ENCODE peak calls at places on chromosome 9, in four cellular contexts. One of them, this sample, is unnamed.

GRCh38 chr9:105205787-105206511 is 38.5 kb upstream of the SLC44A1 start:
- DNase-seq in WTC11: no peak
- DNase-seq in GM12878: no peak
- DNase-seq in K562: no peak
- DNase-seq in this sample: no peak

GRCh38 chr9:2174321-2174720 is 159.2 kb downstream of the SMARCA2 start:
- DNase-seq in WTC11: no peak
- DNase-seq in GM12878: no peak
- DNase-seq in K562: no peak
- DNase-seq in this sample: no peak

GRCh38 chr9:12878342-12878978 is 103.6 kb downstream of the LURAP1L start:
- DNase-seq in WTC11: no peak
- DNase-seq in GM12878: no peak
- DNase-seq in K562: no peak
- DNase-seq in this sample: peak

GRCh38 chr9:134597957-134598883 is 43.4 kb upstream of the COL5A1 start:
- DNase-seq in WTC11: peak
- DNase-seq in GM12878: no peak
- DNase-seq in K562: no peak
- DNase-seq in this sample: peak

GRCh38 chr9:21102311-21102710 is 24.6 kb upstream of the IFNB1 start:
- DNase-seq in WTC11: no peak
- DNase-seq in GM12878: no peak
- DNase-seq in K562: no peak
- DNase-seq in this sample: no peak

GRCh38 chr9:25742241-25742640 is 64.0 kb upstream of the TUSC1 start:
- DNase-seq in WTC11: no peak
- DNase-seq in GM12878: no peak
- DNase-seq in K562: no peak
- DNase-seq in this sample: peak

GRCh38 chr9:2622361-2623045 is 916 bp downstream of the VLDLR start:
- DNase-seq in WTC11: peak
- DNase-seq in GM12878: no peak
- DNase-seq in K562: no peak
- DNase-seq in this sample: no peak

GRCh38 chr9:113828211-113828610 is 47.9 kb upstream of the ZNF618 start:
- DNase-seq in WTC11: no peak
- DNase-seq in GM12878: no peak
- DNase-seq in K562: no peak
- DNase-seq in this sample: no peak

GRCh38 chr9:127179633-127180401 is 57.4 kb upstream of the ANGPTL2 start:
- DNase-seq in WTC11: peak
- DNase-seq in GM12878: no peak
- DNase-seq in K562: no peak
- DNase-seq in this sample: no peak

GRCh38 chr9:127803507-127804352 is 1.0 kb downstream of the FPGS start:
- DNase-seq in WTC11: no peak
- DNase-seq in GM12878: no peak
- DNase-seq in K562: no peak
- DNase-seq in this sample: no peak

GRCh38 chr9:120394058-120394669 is 185.8 kb downstream of the CDK5RAP2 start:
- DNase-seq in WTC11: no peak
- DNase-seq in GM12878: no peak
- DNase-seq in K562: no peak
- DNase-seq in this sample: peak

GRCh38 chr9:92328225-92328624 is 2.5 kb downstream of the CENPP start:
- DNase-seq in WTC11: no peak
- DNase-seq in GM12878: no peak
- DNase-seq in K562: no peak
- DNase-seq in this sample: peak

GRCh38 chr9:84139296-84140100 is 158.9 kb downstream of the RMI1 start:
- DNase-seq in WTC11: no peak
- DNase-seq in GM12878: peak
- DNase-seq in K562: no peak
- DNase-seq in this sample: no peak

GRCh38 chr9:135167839-135168378 is 80.4 kb downstream of the OLFM1 start:
- DNase-seq in WTC11: no peak
- DNase-seq in GM12878: no peak
- DNase-seq in K562: no peak
- DNase-seq in this sample: no peak

GRCh38 chr9:2655411-2655901 is 33.9 kb downstream of the VLDLR start:
- DNase-seq in WTC11: no peak
- DNase-seq in GM12878: no peak
- DNase-seq in K562: no peak
- DNase-seq in this sample: no peak

GRCh38 chr9:15349892-15350761 is 43.1 kb upstream of the TTC39B start:
- DNase-seq in WTC11: no peak
- DNase-seq in GM12878: no peak
- DNase-seq in K562: no peak
- DNase-seq in this sample: peak

GRCh38 chr9:38039090-38039906 is 29.7 kb downstream of the SHB start:
- DNase-seq in WTC11: no peak
- DNase-seq in GM12878: no peak
- DNase-seq in K562: peak
- DNase-seq in this sample: no peak

GRCh38 chr9:33082135-33082534 is 5.7 kb upstream of the SMU1 start:
- DNase-seq in WTC11: no peak
- DNase-seq in GM12878: no peak
- DNase-seq in K562: no peak
- DNase-seq in this sample: peak

GRCh38 chr9:93818795-93819472 is 136.2 kb downstream of the BARX1 start:
- DNase-seq in WTC11: no peak
- DNase-seq in GM12878: no peak
- DNase-seq in K562: no peak
- DNase-seq in this sample: no peak

GRCh38 chr9:86515221-86515620 is 161.0 kb upstream of the TUT7 start:
- DNase-seq in WTC11: no peak
- DNase-seq in GM12878: no peak
- DNase-seq in K562: no peak
- DNase-seq in this sample: no peak

GRCh38 chr9:17847908-17848307 is 269.0 kb downstream of the SH3GL2 start:
- DNase-seq in WTC11: no peak
- DNase-seq in GM12878: no peak
- DNase-seq in K562: no peak
- DNase-seq in this sample: no peak

GRCh38 chr9:36151306-36152210 is 15.0 kb downstream of the GLIPR2 start:
- DNase-seq in WTC11: no peak
- DNase-seq in GM12878: peak
- DNase-seq in K562: no peak
- DNase-seq in this sample: no peak
- TF ChIP-seq CBFB in WTC11: no peak
- TF ChIP-seq CBFB in GM12878: peak
- TF ChIP-seq CBFB in K562: no peak
- TF ChIP-seq CBFB in this sample: no peak

GRCh38 chr9:77021289-77021927 is 2.0 kb downstream of the FOXB2 start:
- DNase-seq in WTC11: no peak
- DNase-seq in GM12878: no peak
- DNase-seq in K562: no peak
- DNase-seq in this sample: no peak

GRCh38 chr9:77022783-77023440 is 3.5 kb downstream of the FOXB2 start:
- DNase-seq in WTC11: peak
- DNase-seq in GM12878: no peak
- DNase-seq in K562: no peak
- DNase-seq in this sample: no peak

GRCh38 chr9:77020438-77021264 is 1.2 kb downstream of the FOXB2 start:
- DNase-seq in WTC11: no peak
- DNase-seq in GM12878: no peak
- DNase-seq in K562: no peak
- DNase-seq in this sample: no peak

GRCh38 chr9:77023726-77024125 is 4.3 kb downstream of the FOXB2 start:
- DNase-seq in WTC11: no peak
- DNase-seq in GM12878: no peak
- DNase-seq in K562: no peak
- DNase-seq in this sample: no peak

GRCh38 chr9:77021928-77022782 is 2.7 kb downstream of the FOXB2 start:
- DNase-seq in WTC11: no peak
- DNase-seq in GM12878: no peak
- DNase-seq in K562: no peak
- DNase-seq in this sample: no peak
- TF ChIP-seq CBFB in WTC11: no peak
- TF ChIP-seq CBFB in GM12878: no peak
- TF ChIP-seq CBFB in K562: no peak
- TF ChIP-seq CBFB in this sample: no peak

GRCh38 chr9:89844075-89844474 is 239.3 kb downstream of the GADD45G start:
- DNase-seq in WTC11: no peak
- DNase-seq in GM12878: no peak
- DNase-seq in K562: no peak
- DNase-seq in this sample: no peak
- TF ChIP-seq CBFB in WTC11: no peak
- TF ChIP-seq CBFB in GM12878: no peak
- TF ChIP-seq CBFB in K562: no peak
- TF ChIP-seq CBFB in this sample: no peak

GRCh38 chr9:133351526-133351907 is 3.5 kb downstream of the RPL7A start:
- DNase-seq in WTC11: no peak
- DNase-seq in GM12878: no peak
- DNase-seq in K562: no peak
- DNase-seq in this sample: no peak
- TF ChIP-seq CBFB in WTC11: no peak
- TF ChIP-seq CBFB in GM12878: peak
- TF ChIP-seq CBFB in K562: no peak
- TF ChIP-seq CBFB in this sample: no peak

GRCh38 chr9:137212520-137212919 is 7.0 kb downstream of the NDOR1 start:
- DNase-seq in WTC11: no peak
- DNase-seq in GM12878: no peak
- DNase-seq in K562: no peak
- DNase-seq in this sample: no peak
- TF ChIP-seq CBFB in WTC11: no peak
- TF ChIP-seq CBFB in GM12878: no peak
- TF ChIP-seq CBFB in K562: no peak
- TF ChIP-seq CBFB in this sample: no peak

GRCh38 chr9:37033753-37034319 is at the start of gene PAX5:
- DNase-seq in WTC11: no peak
- DNase-seq in GM12878: no peak
- DNase-seq in K562: no peak
- DNase-seq in this sample: no peak

GRCh38 chr9:37035472-37036236 is 1.6 kb upstream of the PAX5 start:
- DNase-seq in WTC11: peak
- DNase-seq in GM12878: no peak
- DNase-seq in K562: no peak
- DNase-seq in this sample: no peak

GRCh38 chr9:37036237-37037136 is 2.4 kb upstream of the PAX5 start:
- DNase-seq in WTC11: peak
- DNase-seq in GM12878: no peak
- DNase-seq in K562: no peak
- DNase-seq in this sample: no peak

GRCh38 chr9:37034320-37034937 is 361 bp upstream of the PAX5 start:
- DNase-seq in WTC11: peak
- DNase-seq in GM12878: no peak
- DNase-seq in K562: no peak
- DNase-seq in this sample: no peak

DNA sequence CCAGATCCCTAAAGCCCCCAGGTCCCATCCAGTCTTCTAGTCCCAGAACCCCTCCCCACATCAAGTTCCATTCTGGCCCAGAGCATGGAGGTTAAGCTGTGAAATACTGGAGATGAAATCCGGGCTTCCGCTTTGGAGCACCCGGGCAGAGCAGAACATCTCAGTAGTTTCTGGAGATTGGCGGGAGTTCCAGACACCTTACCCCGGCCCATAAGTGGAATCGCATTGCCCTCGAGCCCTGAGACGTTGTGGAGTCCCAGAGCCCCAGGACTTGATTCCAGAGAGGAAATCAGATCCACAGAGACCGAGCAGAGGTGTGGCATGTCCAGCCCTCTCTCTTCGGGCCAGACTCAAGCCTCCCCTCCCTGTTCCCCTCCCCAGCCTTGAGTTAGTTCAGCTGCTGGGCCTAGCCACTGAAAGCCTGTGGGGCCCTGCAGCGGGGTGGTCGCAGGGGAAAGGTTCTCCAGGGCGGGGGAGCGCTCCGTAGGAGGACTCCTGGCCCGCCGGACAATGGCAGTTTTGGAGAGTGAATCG is 937 bp upstream of the PAX5 start:
- DNase-seq in WTC11: peak
- DNase-seq in GM12878: no peak
- DNase-seq in K562: no peak
- DNase-seq in this sample: no peak
- TF ChIP-seq CBFB in WTC11: no peak
- TF ChIP-seq CBFB in GM12878: no peak
- TF ChIP-seq CBFB in K562: no peak
- TF ChIP-seq CBFB in this sample: no peak

GRCh38 chr9:4022435-4023067 is 277.3 kb downstream of the GLIS3 start:
- DNase-seq in WTC11: no peak
- DNase-seq in GM12878: no peak
- DNase-seq in K562: no peak
- DNase-seq in this sample: no peak
- TF ChIP-seq CBFB in WTC11: no peak
- TF ChIP-seq CBFB in GM12878: no peak
- TF ChIP-seq CBFB in K562: no peak
- TF ChIP-seq CBFB in this sample: no peak

GRCh38 chr9:76559283-76559682 is 100.3 kb downstream of the GCNT1 start:
- DNase-seq in WTC11: no peak
- DNase-seq in GM12878: no peak
- DNase-seq in K562: no peak
- DNase-seq in this sample: no peak
- TF ChIP-seq CBFB in WTC11: no peak
- TF ChIP-seq CBFB in GM12878: no peak
- TF ChIP-seq CBFB in K562: no peak
- TF ChIP-seq CBFB in this sample: no peak

GRCh38 chr9:123418506-123418905 is 62.5 kb downstream of the CRB2 start:
- DNase-seq in WTC11: no peak
- DNase-seq in GM12878: no peak
- DNase-seq in K562: no peak
- DNase-seq in this sample: no peak

GRCh38 chr9:123417289-123418051 is 61.5 kb downstream of the CRB2 start:
- DNase-seq in WTC11: no peak
- DNase-seq in GM12878: no peak
- DNase-seq in K562: no peak
- DNase-seq in this sample: no peak

GRCh38 chr9:123419091-123419490 is 63.1 kb downstream of the CRB2 start:
- DNase-seq in WTC11: no peak
- DNase-seq in GM12878: no peak
- DNase-seq in K562: no peak
- DNase-seq in this sample: no peak

GRCh38 chr9:123416171-123416570 is 60.2 kb downstream of the CRB2 start:
- DNase-seq in WTC11: no peak
- DNase-seq in GM12878: no peak
- DNase-seq in K562: no peak
- DNase-seq in this sample: no peak

DNA sequence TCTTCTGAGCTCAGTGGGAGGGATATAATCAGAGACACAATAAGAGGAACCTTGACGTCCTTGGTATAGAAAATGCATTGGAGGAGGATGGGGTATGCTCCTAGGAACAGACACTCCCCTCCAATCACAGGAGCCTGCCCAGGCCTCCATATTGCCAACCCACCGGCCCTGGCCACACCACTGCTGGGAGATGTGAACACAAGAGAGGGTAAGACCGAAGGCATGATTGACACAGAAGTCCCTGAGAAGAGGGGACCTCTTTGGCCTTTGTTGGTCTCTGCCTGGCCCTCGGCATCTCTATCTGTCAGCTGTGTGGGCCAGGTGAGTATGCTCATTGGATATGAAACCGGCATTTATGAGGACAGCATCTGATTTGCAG is 62.0 kb downstream of the CRB2 start:
- DNase-seq in WTC11: no peak
- DNase-seq in GM12878: no peak
- DNase-seq in K562: no peak
- DNase-seq in this sample: no peak
- TF ChIP-seq CBFB in WTC11: no peak
- TF ChIP-seq CBFB in GM12878: no peak
- TF ChIP-seq CBFB in K562: no peak
- TF ChIP-seq CBFB in this sample: no peak